ENCODE peak calls at places on chromosomes 5 and 9, in four cellular contexts. Q, L, M and W are unnamed samples.

GRCh38 chr5:124859027-124859426 is 112.6 kb upstream of the ZNF608 start:
- DNase-seq in Q (no peak), L (no peak), M (no peak), W (no peak)

GRCh38 chr9:85223506-85224108 is 518.1 kb downstream of the AGTPBP1 start:
- DNase-seq in Q (no peak), L (peak), M (no peak), W (no peak)

GRCh38 chr9:19513671-19514275 is 105.0 kb downstream of the ACER2 start:
- DNase-seq in Q (no peak), L (no peak), M (no peak), W (no peak)

GRCh38 chr5:1637639-1638481 is 114.1 kb upstream of the LPCAT1 start:
- DNase-seq in Q (peak), L (no peak), M (no peak), W (no peak)

GRCh38 chr5:104800440-104801048 is 1238.0 kb upstream of the NUDT12 start:
- DNase-seq in Q (peak), L (no peak), M (no peak), W (no peak)

GRCh38 chr9:86706391-86706790 is 240.9 kb downstream of the GAS1 start:
- DNase-seq in Q (no peak), L (peak), M (no peak), W (no peak)

GRCh38 chr9:18429065-18429464 is 44.9 kb upstream of the ADAMTSL1 start:
- DNase-seq in Q (no peak), L (peak), M (no peak), W (no peak)

GRCh38 chr5:60487885-60488425 is 212.0 kb downstream of the DEPDC1B start:
- DNase-seq in Q (no peak), L (no peak), M (peak), W (peak)

GRCh38 chr9:127438394-127438793 is 12.8 kb downstream of the RPL12 start:
- DNase-seq in Q (no peak), L (no peak), M (no peak), W (no peak)

GRCh38 chr9:127437497-127438264 is 13.5 kb downstream of the ZNF79 start:
- DNase-seq in Q (peak), L (no peak), M (no peak), W (no peak)
- TF ChIP-seq CTCF in Q (peak), L (peak), M (no peak), W (no peak)

DNA sequence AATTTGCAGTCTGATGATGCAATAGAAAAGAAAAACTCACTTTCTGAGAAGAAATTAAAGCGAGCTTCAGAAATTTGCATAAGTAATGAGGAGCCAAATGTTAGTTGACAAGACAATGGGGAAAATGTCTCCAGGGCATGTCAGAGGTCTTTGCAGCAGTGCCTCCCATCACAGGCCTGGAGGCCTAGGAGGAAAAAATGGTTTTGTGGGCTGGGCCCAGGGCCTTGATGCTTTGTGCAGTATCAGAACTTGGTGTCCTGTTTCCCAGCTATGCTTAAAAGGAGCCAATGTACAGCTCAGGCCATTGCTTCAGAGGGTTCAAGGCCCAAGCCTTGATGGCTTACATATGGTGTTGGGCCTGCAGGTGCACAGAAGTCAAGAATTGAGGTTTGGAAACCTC is 298.4 kb downstream of the SMARCA2 start:
- DNase-seq in Q (no peak), L (no peak), M (no peak), W (no peak)
- H3K4me3 ChIP-seq in Q (no peak), L (no peak), M (no peak), W (no peak)

DNA sequence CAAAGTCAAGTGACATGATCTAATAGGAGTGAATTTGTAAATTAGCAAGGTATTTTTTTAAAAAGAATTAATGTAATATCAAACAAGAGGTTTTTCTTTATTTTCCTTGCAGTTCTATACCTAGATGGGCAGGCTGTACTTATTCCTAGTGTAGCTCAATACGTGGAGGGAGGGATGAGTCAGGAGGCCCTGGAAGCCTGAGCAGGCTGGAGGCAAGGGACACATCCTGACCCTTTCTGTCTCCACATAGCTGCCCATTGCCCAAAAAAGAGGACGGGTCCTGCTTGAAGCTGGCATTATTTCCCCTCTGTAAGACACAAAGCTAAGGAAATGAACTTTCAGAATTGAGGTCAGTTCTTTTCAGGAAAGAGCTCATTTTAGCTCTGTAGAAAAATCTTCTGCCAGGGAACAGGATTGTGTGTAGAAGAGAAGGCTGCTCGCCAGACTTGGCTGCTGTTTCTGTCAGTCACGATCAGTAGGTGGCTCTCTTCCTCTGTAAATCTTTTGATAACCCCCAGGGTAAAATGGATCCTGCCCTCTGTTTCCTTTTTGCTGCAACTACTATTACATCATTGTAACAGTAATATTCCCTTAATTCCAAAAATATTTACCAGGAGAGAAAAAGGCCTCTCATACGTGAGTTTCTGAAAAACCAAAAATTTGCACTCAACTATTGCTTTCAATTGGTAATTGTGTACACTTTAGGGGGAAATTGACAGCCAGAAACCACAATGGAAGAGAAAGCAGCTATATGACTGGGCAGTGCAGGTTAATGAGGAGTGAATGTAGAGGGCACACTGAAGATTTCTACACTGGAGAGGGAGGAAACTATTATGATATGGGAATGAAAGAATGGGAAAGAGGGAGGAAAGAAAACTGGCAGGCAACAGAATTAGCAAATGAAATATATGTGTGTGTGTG is 12.3 kb upstream of the IFNW1 start:
- DNase-seq in Q (peak), L (peak), M (no peak), W (peak)
- TF ChIP-seq CTCF in Q (peak), L (peak), M (no peak), W (peak)

GRCh38 chr5:132497488-132497997 is 7.0 kb upstream of the IRF1 start:
- DNase-seq in Q (peak), L (peak), M (peak), W (no peak)
- H3K4me3 ChIP-seq in Q (peak), L (peak), M (peak), W (no peak)

GRCh38 chr5:7518947-7519560 is 123.1 kb downstream of the ADCY2 start:
- DNase-seq in Q (peak), L (no peak), M (no peak), W (no peak)
- TF ChIP-seq CTCF in Q (peak), L (no peak), M (no peak), W (no peak)

DNA sequence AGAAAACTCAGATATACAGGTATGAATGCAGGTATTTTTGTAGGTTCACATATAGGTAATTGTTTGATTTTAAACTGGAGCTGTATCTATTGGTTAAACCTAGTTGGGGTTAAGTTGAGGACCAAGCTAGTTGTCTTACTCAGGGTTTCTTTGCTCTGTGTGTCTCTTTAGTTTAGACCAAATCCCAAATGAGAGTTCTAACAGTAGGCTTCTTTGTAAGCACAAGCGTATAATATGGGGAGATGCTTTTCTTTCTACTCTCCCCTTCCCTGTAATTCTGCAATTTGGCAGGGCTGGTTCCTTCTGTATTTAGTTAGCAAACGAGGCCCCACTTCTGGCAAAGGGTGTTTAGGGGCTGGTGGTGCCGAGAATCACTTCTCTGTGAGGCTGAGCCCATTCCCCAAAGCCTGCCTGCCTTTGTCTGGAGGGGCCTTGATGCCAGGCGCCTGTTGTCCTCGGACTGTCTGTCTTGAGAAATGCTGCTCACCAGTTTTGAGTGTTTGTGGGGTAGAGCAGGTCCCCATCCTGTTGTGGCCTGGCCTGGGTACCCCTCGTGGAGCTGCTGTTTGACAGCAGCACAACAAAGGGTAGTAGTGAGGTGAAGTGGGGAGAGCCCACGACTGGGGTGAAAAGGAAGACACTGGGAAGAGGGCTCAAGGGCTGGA is 259.3 kb downstream of the FANCC start:
- DNase-seq in Q (no peak), L (no peak), M (no peak), W (no peak)
- H3K4me3 ChIP-seq in Q (no peak), L (no peak), M (peak), W (no peak)